ENCODE peak calls at places on chromosomes 2 and 18, in four cellular contexts. One of them, this sample, is unnamed.

GRCh38 chr2:164061129-164061746 is 325.4 kb upstream of the FIGN start:
- DNase-seq in H1: peak; percentile 43
- DNase-seq in transverse colon: no peak
- DNase-seq in SK-N-SH: peak; percentile 14
- DNase-seq in this sample: no peak

GRCh38 chr2:158357699-158358098 is 98.9 kb downstream of the CCDC148 start:
- DNase-seq in SK-N-SH: no peak
- DNase-seq in transverse colon: no peak
- DNase-seq in H1: no peak
- DNase-seq in this sample: no peak

GRCh38 chr2:102261467-102261866 is 49.9 kb upstream of the IL1RL1 start:
- DNase-seq in H1: no peak
- DNase-seq in transverse colon: no peak
- DNase-seq in SK-N-SH: no peak
- DNase-seq in this sample: no peak

GRCh38 chr18:10923225-10923624 is 226.1 kb downstream of the PIEZO2 start:
- DNase-seq in H1: no peak
- DNase-seq in SK-N-SH: no peak
- DNase-seq in transverse colon: no peak
- DNase-seq in this sample: no peak

GRCh38 chr2:75547345-75548035 is 13.2 kb downstream of the EVA1A start:
- DNase-seq in H1: no peak
- DNase-seq in SK-N-SH: no peak
- DNase-seq in transverse colon: no peak
- DNase-seq in this sample: no peak

GRCh38 chr2:65383571-65384488 is 48.6 kb downstream of the SPRED2 start:
- DNase-seq in SK-N-SH: no peak
- DNase-seq in transverse colon: no peak
- DNase-seq in H1: no peak
- DNase-seq in this sample: peak; percentile 36

GRCh38 chr18:75173125-75173432 is 35.9 kb downstream of the PTGR3 start:
- DNase-seq in H1: no peak
- DNase-seq in transverse colon: no peak
- DNase-seq in SK-N-SH: no peak
- DNase-seq in this sample: no peak

GRCh38 chr2:460861-461260 is 173.0 kb upstream of the ALKAL2 start:
- DNase-seq in H1: no peak
- DNase-seq in transverse colon: peak; percentile 16
- DNase-seq in SK-N-SH: no peak
- DNase-seq in this sample: no peak

GRCh38 chr2:230895536-230896345 is 29.3 kb downstream of the GPR55 start:
- DNase-seq in transverse colon: peak; percentile 78
- DNase-seq in SK-N-SH: no peak
- DNase-seq in H1: no peak
- DNase-seq in this sample: peak; percentile 6

GRCh38 chr2:120465989-120466703 is 120.2 kb downstream of the INHBB start:
- DNase-seq in transverse colon: no peak
- DNase-seq in SK-N-SH: no peak
- DNase-seq in H1: peak; percentile 84
- DNase-seq in this sample: peak; percentile 54

GRCh38 chr2:212773808-212774339 is 235.3 kb upstream of the ERBB4 start:
- DNase-seq in H1: no peak
- DNase-seq in SK-N-SH: no peak
- DNase-seq in transverse colon: no peak
- DNase-seq in this sample: no peak

GRCh38 chr2:69175795-69176715 is 163.1 kb downstream of the ANTXR1 start:
- DNase-seq in SK-N-SH: peak; percentile 33
- DNase-seq in transverse colon: no peak
- DNase-seq in H1: no peak
- DNase-seq in this sample: peak; percentile 50

GRCh38 chr2:183927367-183928355 is 670.7 kb upstream of the ZNF804A start:
- DNase-seq in SK-N-SH: no peak
- DNase-seq in transverse colon: no peak
- DNase-seq in H1: no peak
- DNase-seq in this sample: no peak

GRCh38 chr2:57760448-57760847 is 286.2 kb upstream of the VRK2 start:
- DNase-seq in SK-N-SH: no peak
- DNase-seq in H1: no peak
- DNase-seq in transverse colon: no peak
- DNase-seq in this sample: no peak

GRCh38 chr18:79139206-79139605 is 70.0 kb downstream of the ATP9B start:
- DNase-seq in H1: no peak
- DNase-seq in SK-N-SH: no peak
- DNase-seq in transverse colon: no peak
- DNase-seq in this sample: no peak

GRCh38 chr2:43879261-43879660 is 40.5 kb downstream of the ABCG8 start:
- DNase-seq in SK-N-SH: no peak
- DNase-seq in transverse colon: no peak
- DNase-seq in H1: no peak
- DNase-seq in this sample: no peak

GRCh38 chr2:219165058-219165930 is 4.5 kb downstream of the SLC23A3 start:
- DNase-seq in SK-N-SH: no peak
- DNase-seq in transverse colon: no peak
- DNase-seq in H1: no peak
- DNase-seq in this sample: no peak

GRCh38 chr2:216274194-216274593 is 98.1 kb downstream of the MARCHF4 start:
- DNase-seq in SK-N-SH: no peak
- DNase-seq in transverse colon: no peak
- DNase-seq in H1: no peak
- DNase-seq in this sample: no peak

GRCh38 chr2:68715353-68716041 is 19.1 kb upstream of the ARHGAP25 start:
- DNase-seq in transverse colon: peak; percentile 69
- DNase-seq in SK-N-SH: peak; percentile 62
- DNase-seq in H1: peak; percentile 80
- DNase-seq in this sample: peak; percentile 41

GRCh38 chr18:25457196-25457595 is 105.2 kb upstream of the ZNF521 start:
- DNase-seq in H1: no peak
- DNase-seq in SK-N-SH: no peak
- DNase-seq in transverse colon: no peak
- DNase-seq in this sample: no peak

GRCh38 chr18:76345901-76346300 is 149.1 kb downstream of the ZNF516 start:
- DNase-seq in H1: no peak
- DNase-seq in transverse colon: no peak
- DNase-seq in SK-N-SH: no peak
- DNase-seq in this sample: no peak

GRCh38 chr2:128307595-128307994 is 11.1 kb downstream of the HS6ST1 start:
- DNase-seq in transverse colon: no peak
- DNase-seq in H1: no peak
- DNase-seq in SK-N-SH: no peak
- DNase-seq in this sample: peak; percentile 26

GRCh38 chr2:18118703-18119102 is 240.2 kb downstream of the KCNS3 start:
- DNase-seq in SK-N-SH: no peak
- DNase-seq in H1: no peak
- DNase-seq in transverse colon: no peak
- DNase-seq in this sample: no peak

GRCh38 chr18:45713239-45713638 is 10.7 kb upstream of the SLC14A1 start:
- DNase-seq in transverse colon: no peak
- DNase-seq in SK-N-SH: no peak
- DNase-seq in H1: no peak
- DNase-seq in this sample: no peak

GRCh38 chr2:1981850-1982249 is 237.5 kb upstream of the PXDN start:
- DNase-seq in SK-N-SH: no peak
- DNase-seq in transverse colon: no peak
- DNase-seq in H1: no peak
- DNase-seq in this sample: no peak

GRCh38 chr2:173948198-173948597 is 17.0 kb downstream of the SP3 start:
- DNase-seq in SK-N-SH: no peak
- DNase-seq in transverse colon: no peak
- DNase-seq in H1: no peak
- DNase-seq in this sample: no peak

GRCh38 chr2:111106720-111107119 is 14.0 kb upstream of the BCL2L11 start:
- DNase-seq in transverse colon: no peak
- DNase-seq in SK-N-SH: no peak
- DNase-seq in H1: no peak
- DNase-seq in this sample: no peak

GRCh38 chr2:188485496-188485895 is 193.8 kb downstream of the GULP1 start:
- DNase-seq in SK-N-SH: no peak
- DNase-seq in H1: no peak
- DNase-seq in transverse colon: no peak
- DNase-seq in this sample: no peak

GRCh38 chr18:63850010-63850409 is 37.5 kb upstream of the SERPINB2 start:
- DNase-seq in SK-N-SH: peak; percentile 10
- DNase-seq in transverse colon: no peak
- DNase-seq in H1: peak; percentile 9
- DNase-seq in this sample: no peak

GRCh38 chr2:237864030-237864931 is 4.9 kb downstream of the RAMP1 start:
- DNase-seq in transverse colon: no peak
- DNase-seq in H1: no peak
- DNase-seq in SK-N-SH: no peak
- DNase-seq in this sample: no peak

GRCh38 chr2:15169326-15170038 is 391.7 kb downstream of the NBAS start:
- DNase-seq in transverse colon: no peak
- DNase-seq in H1: no peak
- DNase-seq in SK-N-SH: peak; percentile 50
- DNase-seq in this sample: no peak

GRCh38 chr2:220880623-220881022 is 691.5 kb downstream of the EPHA4 start:
- DNase-seq in SK-N-SH: no peak
- DNase-seq in transverse colon: no peak
- DNase-seq in H1: no peak
- DNase-seq in this sample: no peak

DNA sequence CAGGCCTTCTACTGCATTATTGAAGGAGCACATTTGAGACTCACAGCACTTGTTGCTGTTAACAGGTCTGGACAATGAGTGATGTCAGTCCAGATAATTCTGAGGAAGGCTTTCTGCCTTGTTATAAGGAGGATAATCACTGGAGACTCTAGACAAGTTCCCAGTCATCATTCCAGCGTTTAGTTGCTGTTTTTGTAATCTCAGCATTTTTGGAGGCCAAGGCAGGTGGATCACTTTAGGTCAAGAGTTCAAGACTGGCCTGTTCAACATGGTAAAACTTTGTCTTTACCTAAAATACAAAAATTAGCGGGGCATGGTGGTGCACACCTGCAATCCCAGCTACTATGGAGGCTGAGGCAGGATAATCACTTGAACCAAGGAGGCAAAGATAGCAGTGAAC is 39.6 kb upstream of the TRIM43B start:
- DNase-seq in H1: no peak
- DNase-seq in SK-N-SH: no peak
- DNase-seq in transverse colon: no peak
- DNase-seq in this sample: no peak
- TF ChIP-seq EP300 in H1: no peak
- TF ChIP-seq EP300 in SK-N-SH: no peak
- TF ChIP-seq EP300 in transverse colon: no peak
- TF ChIP-seq EP300 in this sample: no peak

GRCh38 chr2:202687276-202687675 is 52.5 kb downstream of the FAM117B start:
- DNase-seq in transverse colon: no peak
- DNase-seq in H1: no peak
- DNase-seq in SK-N-SH: no peak
- DNase-seq in this sample: no peak

GRCh38 chr2:202689898-202690297 is 55.1 kb downstream of the FAM117B start:
- DNase-seq in SK-N-SH: no peak
- DNase-seq in H1: no peak
- DNase-seq in transverse colon: no peak
- DNase-seq in this sample: no peak

GRCh38 chr2:202689459-202689858 is 54.7 kb downstream of the FAM117B start:
- DNase-seq in SK-N-SH: no peak
- DNase-seq in H1: no peak
- DNase-seq in transverse colon: no peak
- DNase-seq in this sample: no peak

GRCh38 chr2:202693503-202693902 is 58.7 kb downstream of the FAM117B start:
- DNase-seq in SK-N-SH: no peak
- DNase-seq in transverse colon: no peak
- DNase-seq in H1: no peak
- DNase-seq in this sample: no peak

GRCh38 chr2:202690321-202690900 is 55.6 kb downstream of the FAM117B start:
- DNase-seq in H1: no peak
- DNase-seq in SK-N-SH: no peak
- DNase-seq in transverse colon: no peak
- DNase-seq in this sample: no peak
- H3K27ac ChIP-seq in H1: no peak overlapping the region
- H3K27ac ChIP-seq in SK-N-SH: no peak overlapping the region
- H3K27ac ChIP-seq in transverse colon: no peak overlapping the region
- H3K27ac ChIP-seq in this sample: no peak overlapping the region

GRCh38 chr2:47086571-47086970 is 68.5 kb downstream of the STPG4 start:
- DNase-seq in H1: no peak
- DNase-seq in SK-N-SH: peak; percentile 91
- DNase-seq in transverse colon: no peak
- DNase-seq in this sample: peak; percentile 60
- TF ChIP-seq EP300 in H1: no peak
- TF ChIP-seq EP300 in SK-N-SH: peak; percentile 100
- TF ChIP-seq EP300 in transverse colon: no peak
- TF ChIP-seq EP300 in this sample: no peak

GRCh38 chr18:55351220-55351619 is 236.8 kb downstream of the TCF4 start:
- DNase-seq in SK-N-SH: no peak
- DNase-seq in H1: no peak
- DNase-seq in transverse colon: no peak
- DNase-seq in this sample: no peak
- H3K27ac ChIP-seq in SK-N-SH: peak overlapping the region; percentile 50
- H3K27ac ChIP-seq in H1: no peak overlapping the region
- H3K27ac ChIP-seq in transverse colon: no peak overlapping the region
- H3K27ac ChIP-seq in this sample: no peak overlapping the region

DNA sequence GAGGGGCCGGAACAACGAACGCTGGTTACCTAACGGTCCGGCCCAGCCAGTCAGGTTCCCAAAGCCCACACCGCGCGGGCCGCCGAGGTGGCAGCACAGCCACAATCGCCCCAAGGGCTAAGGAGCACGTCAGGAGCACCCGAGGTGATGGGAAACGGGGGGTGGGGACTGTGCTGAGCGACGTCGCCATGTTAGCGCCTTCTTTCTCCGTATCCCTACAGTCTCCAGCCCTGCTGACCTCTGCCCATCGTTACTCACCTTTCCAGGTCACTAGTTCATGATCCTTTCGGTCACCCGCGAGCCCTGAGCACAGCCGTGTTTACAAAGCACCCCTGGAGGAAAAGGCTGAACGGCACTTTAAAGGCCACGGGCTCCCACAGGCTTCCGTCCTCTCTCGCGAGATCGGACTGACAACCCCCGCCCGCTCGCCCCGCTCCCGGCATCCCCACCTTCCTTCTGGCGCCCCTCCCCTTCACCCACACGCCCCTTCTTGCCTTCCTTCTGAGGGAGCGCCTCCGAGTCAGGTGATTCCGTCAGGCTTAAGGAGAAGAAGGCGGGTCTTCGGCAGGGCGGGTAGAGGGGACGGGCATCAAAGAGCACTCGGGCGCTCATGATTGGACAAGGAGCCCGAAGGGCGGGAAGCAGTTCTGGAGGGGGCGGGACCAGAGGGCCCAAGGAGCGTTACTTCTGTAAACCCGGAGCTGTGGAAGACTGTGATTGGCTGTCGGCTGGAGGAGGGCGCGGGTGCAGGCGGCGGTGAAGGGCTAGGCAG is at the start of gene ATF2:
- DNase-seq in SK-N-SH: peak; percentile 93
- DNase-seq in H1: peak; percentile 100
- DNase-seq in transverse colon: peak; percentile 98
- DNase-seq in this sample: peak; percentile 97
- TF ChIP-seq EP300 in SK-N-SH: no peak
- TF ChIP-seq EP300 in H1: no peak
- TF ChIP-seq EP300 in transverse colon: no peak
- TF ChIP-seq EP300 in this sample: no peak